ENCODE peak calls at places on chromosome X, in ten cellular contexts. G is Karpas-422; W is AG09319; H is DMS153; Q is left ventricle myocardium inferior; M is BE2C; U is adipocyte; V is NCI-H510A treated with DMSO at 0.1 percent for 48 hours; E is stimulated activated CD8-positive, alpha-beta memory T cell treated with anti-CD3 and anti-CD28 coated beads, Interleukin-12 subunit alpha, Interleukin-12 subunit beta, amount 100 ng/mL, for 4 hours; O is ovary. Y is an unnamed sample.

GRCh38 chrX:133215017-133215416 is 3.1 kb downstream of the TFDP3 start:
- DNase-seq in G (no peak), W (no peak), H (no peak), Q (no peak), M (no peak), U (no peak), V (no peak), E (no peak), O (no peak), Y (no peak)

GRCh38 chrX:67614414-67614813 is 70.6 kb downstream of the AR start:
- DNase-seq in G (no peak), W (no peak), H (no peak), Q (no peak), M (no peak), U (peak; percentile 57), V (no peak), E (no peak), O (no peak), Y (no peak)

GRCh38 chrX:139969286-139969685 is 4.0 kb upstream of the CXorf66 start:
- DNase-seq in G (no peak), W (no peak), H (no peak), Q (no peak), M (no peak), U (no peak), V (no peak), E (no peak), O (no peak), Y (no peak)

GRCh38 chrX:99371976-99372595 is 1038.0 kb downstream of the PCDH19 start:
- DNase-seq in G (no peak), W (no peak), H (no peak), Q (no peak), M (no peak), U (no peak), V (peak; percentile 27), E (no peak), O (no peak), Y (no peak)

GRCh38 chrX:3549442-3549875 is 164.0 kb downstream of the PRKX start:
- DNase-seq in G (no peak), W (no peak), H (no peak), Q (peak; percentile 13), M (peak; percentile 5), U (peak; percentile 68), V (peak; percentile 28), E (no peak), O (no peak), Y (no peak)

GRCh38 chrX:135489542-135489941 is 30.9 kb upstream of the INTS6L start:
- DNase-seq in G (peak; percentile 48), W (no peak), H (no peak), Q (no peak), M (no peak), U (no peak), V (no peak), E (no peak), O (no peak), Y (no peak)

GRCh38 chrX:7318661-7319060 is 170.7 kb upstream of the PUDP start:
- DNase-seq in G (no peak), W (no peak), H (no peak), Q (no peak), M (no peak), U (no peak), V (no peak), E (no peak), O (no peak), Y (no peak)

GRCh38 chrX:37746268-37746931 is 33.5 kb upstream of the CYBB start:
- DNase-seq in G (no peak), W (no peak), H (no peak), Q (no peak), M (no peak), U (no peak), V (no peak), E (peak; percentile 4), O (no peak), Y (no peak)

GRCh38 chrX:147901476-147902126 is 10.1 kb upstream of the FMR1 start:
- DNase-seq in G (no peak), W (no peak), H (no peak), Q (no peak), M (no peak), U (no peak), V (no peak), E (no peak), O (no peak), Y (no peak)

GRCh38 chrX:13717697-13718483 is 16.5 kb downstream of the TRAPPC2 start:
- DNase-seq in G (no peak), W (peak; percentile 43), H (no peak), Q (peak; percentile 22), M (no peak), U (peak; percentile 73), V (no peak), E (no peak), O (no peak), Y (no peak)

GRCh38 chrX:119753639-119754257 is 4.6 kb upstream of the SOWAHD start:
- DNase-seq in G (peak; percentile 84), W (no peak), H (peak; percentile 33), Q (no peak), M (peak; percentile 42), U (peak; percentile 68), V (peak; percentile 55), E (no peak), O (no peak), Y (peak; percentile 31)

GRCh38 chrX:18424482-18425198 is 768 bp upstream of the CDKL5 start:
- DNase-seq in G (peak; percentile 67), W (no peak), H (no peak), Q (no peak), M (peak; percentile 63), U (peak; percentile 48), V (peak; percentile 44), E (peak; percentile 1), O (peak; percentile 23), Y (no peak)

GRCh38 chrX:45557390-45557789 is 356.7 kb upstream of the DIPK2B start:
- DNase-seq in G (no peak), W (no peak), H (no peak), Q (no peak), M (no peak), U (peak; percentile 17), V (no peak), E (no peak), O (no peak), Y (no peak)

GRCh38 chrX:43958529-43958928 is 14.7 kb downstream of the NDP start:
- DNase-seq in G (peak; percentile 85), W (peak; percentile 72), H (peak; percentile 64), Q (no peak), M (peak; percentile 46), U (peak; percentile 86), V (peak; percentile 73), E (no peak), O (peak; percentile 30), Y (no peak)

GRCh38 chrX:20309796-20310195 is 43.1 kb upstream of the RPS6KA3 start:
- DNase-seq in G (no peak), W (no peak), H (no peak), Q (no peak), M (no peak), U (peak; percentile 37), V (no peak), E (no peak), O (no peak), Y (no peak)

GRCh38 chrX:43641691-43642090 is 14.4 kb upstream of the MAOA start:
- DNase-seq in G (no peak), W (no peak), H (no peak), Q (no peak), M (no peak), U (no peak), V (no peak), E (no peak), O (no peak), Y (no peak)

GRCh38 chrX:71184803-71185495 is 38.1 kb upstream of the GJB1 start:
- DNase-seq in G (no peak), W (no peak), H (peak; percentile 43), Q (no peak), M (no peak), U (no peak), V (peak; percentile 8), E (no peak), O (no peak), Y (no peak)

GRCh38 chrX:83469551-83469950 is 38.5 kb upstream of the POU3F4 start:
- DNase-seq in G (peak; percentile 74), W (no peak), H (no peak), Q (no peak), M (no peak), U (peak; percentile 23), V (peak; percentile 2), E (no peak), O (no peak), Y (no peak)

Y was measured in stimulated activated CD4-positive, alpha-beta T cell treated with anti-CD3 and anti-CD28 coated beads, TNF-alpha, amount 100 ng/mL, for 24 hours.